ENCODE peak calls at places on chromosomes 6 and 20, in six cellular contexts. L is A549, U is endothelial cell of umbilical vein, I is fibroblast of lung, K is astrocyte, O is OCI-LY7. E is an unnamed sample.

GRCh38 chr20:61886721-61887658 is 178.7 kb downstream of the TAF4 start:
- DNase-seq in K (no peak), U (peak), O (peak), I (peak), L (peak), E (peak)

GRCh38 chr6:149651056-149651455 is 2.5 kb upstream of the KATNA1 start:
- DNase-seq in L (no peak), O (peak), I (no peak), K (no peak), U (no peak), E (no peak)

GRCh38 chr6:111842891-111843290 is 30.4 kb downstream of the FYN start:
- DNase-seq in O (no peak), I (no peak), K (peak), L (no peak), U (no peak), E (no peak)

GRCh38 chr6:34953084-34954025 is 64.3 kb downstream of the ANKS1A start:
- DNase-seq in U (peak), K (peak), I (peak), L (peak), O (no peak), E (no peak)

GRCh38 chr6:50272611-50273010 is 222.9 kb upstream of the DEFB112 start:
- DNase-seq in I (no peak), U (no peak), O (no peak), L (no peak), K (no peak), E (no peak)

GRCh38 chr6:98783578-98783977 is 50.8 kb upstream of the POU3F2 start:
- DNase-seq in L (no peak), U (no peak), I (no peak), O (no peak), K (no peak), E (no peak)

GRCh38 chr6:75183099-75183541 is 22.7 kb downstream of the COL12A1 start:
- DNase-seq in I (peak), L (peak), O (no peak), K (peak), U (no peak), E (no peak)

GRCh38 chr6:140979642-140980091 is 1153.1 kb upstream of the GJE1 start:
- DNase-seq in K (peak), L (no peak), I (peak), U (peak), O (no peak), E (no peak)

DNA sequence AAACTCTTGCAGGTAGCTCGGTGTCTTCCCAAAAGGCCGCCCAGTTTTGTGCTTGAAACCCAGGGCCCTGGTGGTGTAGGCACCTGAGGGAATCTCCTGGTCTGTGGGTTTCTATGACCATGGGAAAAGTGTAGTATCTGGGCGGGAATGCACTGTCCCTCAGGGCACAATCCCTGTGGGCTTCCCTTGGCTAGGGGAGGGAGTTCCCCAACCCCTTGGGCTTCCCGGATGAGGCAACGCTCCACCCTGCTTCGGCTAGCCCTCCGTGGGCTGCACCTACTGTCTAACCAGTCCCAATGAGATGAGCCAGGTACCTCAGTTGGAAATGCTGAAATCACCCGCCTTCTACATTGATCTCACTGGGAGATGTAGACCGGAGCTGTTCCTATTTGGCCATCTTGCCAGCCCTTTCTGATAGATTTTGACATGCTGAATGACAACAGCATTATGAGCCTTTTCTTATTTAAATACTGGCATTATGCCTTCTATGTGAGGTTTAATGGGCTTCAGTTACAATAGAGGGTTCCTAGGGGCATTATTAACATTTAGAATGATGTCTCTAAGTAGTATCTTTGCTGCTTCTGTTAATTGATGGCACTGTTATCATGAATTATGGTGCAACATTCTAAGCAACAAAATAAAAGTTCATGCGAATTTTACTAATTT is 133.7 kb upstream of the FLRT3 start:
- DNase-seq in K (no peak), L (no peak), O (no peak), U (no peak), I (no peak), E (no peak)
- H3K4me3 ChIP-seq in K (no peak), L (no peak), O (no peak), U (no peak), I (no peak), E (no peak)

DNA sequence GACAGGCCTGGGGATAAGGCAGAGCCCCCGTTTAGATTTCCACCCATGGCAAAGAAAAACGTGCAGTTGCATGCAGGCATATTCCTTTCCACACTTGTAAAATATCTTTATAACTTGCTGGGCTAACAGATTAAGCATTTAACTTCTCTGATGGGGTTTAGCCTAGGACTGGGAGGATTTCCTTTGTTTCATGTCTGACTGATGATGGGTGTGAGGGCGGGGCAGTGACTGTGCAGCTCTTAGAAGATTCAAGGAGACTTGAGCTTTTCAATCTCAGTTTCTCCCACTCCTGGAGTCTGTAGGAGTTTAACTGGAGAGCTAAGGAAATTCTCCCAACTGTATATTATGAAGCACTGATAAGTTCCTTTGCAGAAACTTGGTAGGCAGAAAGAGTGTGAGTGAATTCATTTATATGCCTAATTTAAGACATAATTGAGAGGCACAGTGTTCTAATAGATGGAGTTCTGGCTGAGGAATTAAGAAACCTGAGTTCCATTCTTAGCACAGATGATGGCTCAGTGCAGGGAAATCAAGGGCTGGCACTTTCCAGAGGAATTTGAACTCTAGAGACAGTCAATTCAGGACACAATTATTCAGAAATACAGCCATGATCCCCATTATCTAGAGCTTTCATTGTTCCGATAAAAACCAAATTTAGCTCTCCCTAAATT is 214.6 kb upstream of the CNR1 start:
- DNase-seq in K (peak), U (peak), L (peak), O (no peak), I (no peak), E (no peak)
- H3K27ac ChIP-seq in K (peak), U (peak), L (peak), O (no peak), I (no peak), E (no peak)

GRCh38 chr6:134170844-134171243 is 118.4 kb upstream of the SLC2A12 start:
- DNase-seq in K (no peak), I (peak), U (no peak), O (no peak), L (no peak), E (no peak)
- TF ChIP-seq CTCF in K (no peak), I (no peak), U (no peak), O (no peak), L (no peak), E (no peak)

GRCh38 chr6:30683980-30684338 is 2.5 kb downstream of the PPP1R18 start:
- DNase-seq in U (peak), K (no peak), I (no peak), O (no peak), L (no peak), E (no peak)

GRCh38 chr6:30685977-30686907 is at the start of gene PPP1R18:
- DNase-seq in L (peak), I (peak), O (peak), U (peak), K (peak), E (peak)

GRCh38 chr6:30686908-30687658 is 638 bp upstream of the PPP1R18 start:
- DNase-seq in O (peak), I (peak), U (peak), L (peak), K (peak), E (no peak)

GRCh38 chr6:30684386-30685156 is 1.9 kb downstream of the PPP1R18 start:
- DNase-seq in U (peak), O (peak), L (no peak), I (peak), K (no peak), E (peak)

DNA sequence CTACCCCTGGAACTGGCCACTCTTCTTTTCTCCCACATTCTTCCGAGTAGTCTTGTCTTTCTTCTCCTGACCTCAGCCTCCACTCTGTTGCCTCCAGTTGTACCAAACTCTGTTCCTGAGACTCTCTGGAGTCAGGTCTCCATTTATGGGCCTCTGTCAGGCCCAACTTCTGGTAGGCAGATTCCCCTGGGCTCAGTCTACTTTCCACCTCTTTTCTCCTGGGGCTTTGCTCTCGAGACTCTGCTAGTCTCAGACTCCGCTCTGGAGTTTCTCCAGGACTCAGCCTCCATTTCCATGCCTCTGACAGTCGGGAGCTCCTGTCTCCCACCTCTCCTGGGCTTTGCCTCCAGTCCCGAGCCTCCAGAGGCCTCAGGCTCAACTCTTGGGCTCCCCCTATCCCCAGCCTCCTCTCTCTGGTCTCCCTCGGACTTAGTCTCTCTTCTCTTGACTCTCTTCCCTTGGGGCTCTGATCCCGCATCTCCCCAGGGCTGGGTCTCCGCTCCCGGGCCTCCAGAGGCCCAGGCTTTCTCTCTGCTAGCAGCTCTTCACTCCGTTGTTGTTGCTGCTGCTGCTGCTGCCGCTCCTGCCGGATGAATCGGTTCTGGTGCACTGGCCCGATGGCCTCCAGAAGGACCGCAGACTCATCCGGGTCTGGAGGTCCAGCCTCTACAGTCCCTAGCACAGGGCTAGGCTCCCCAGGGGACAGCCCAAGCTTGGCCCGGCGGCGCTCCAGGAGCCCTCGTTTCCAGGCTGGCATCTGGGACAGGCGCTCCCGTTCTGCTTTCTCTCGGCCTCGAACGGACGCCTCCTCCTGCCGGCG is 1.1 kb downstream of the PPP1R18 start:
- DNase-seq in L (no peak), I (peak), O (peak), K (no peak), U (peak), E (peak)
- H3K4me3 ChIP-seq in L (peak), I (peak), O (peak), K (peak), U (peak), E (peak)

GRCh38 chr6:13539572-13539971 is 34.8 kb upstream of the SIRT5 start:
- DNase-seq in U (no peak), K (no peak), L (no peak), I (no peak), O (peak), E (no peak)
- H3K27ac ChIP-seq in U (no peak), K (no peak), L (no peak), I (no peak), O (no peak), E (no peak)

GRCh38 chr6:90294989-90295853 is 1.4 kb downstream of the BACH2 start:
- DNase-seq in L (peak), I (peak), O (peak), U (peak), K (no peak), E (peak)

GRCh38 chr6:90297124-90297865 is 652 bp upstream of the BACH2 start:
- DNase-seq in I (no peak), U (no peak), O (no peak), K (no peak), L (no peak), E (no peak)

GRCh38 chr6:90294614-90294988 is 2.0 kb downstream of the BACH2 start:
- DNase-seq in U (no peak), O (peak), I (no peak), L (no peak), K (no peak), E (peak)

GRCh38 chr6:90296346-90297123 is at the start of gene BACH2:
- DNase-seq in O (peak), I (peak), L (peak), K (peak), U (peak), E (peak)

GRCh38 chr6:90295854-90296345 is 743 bp downstream of the BACH2 start:
- DNase-seq in L (peak), K (peak), U (peak), O (peak), I (peak), E (peak)
- TF ChIP-seq CTCF in L (no peak), K (no peak), U (peak), O (peak), I (no peak), E (no peak)

DNA sequence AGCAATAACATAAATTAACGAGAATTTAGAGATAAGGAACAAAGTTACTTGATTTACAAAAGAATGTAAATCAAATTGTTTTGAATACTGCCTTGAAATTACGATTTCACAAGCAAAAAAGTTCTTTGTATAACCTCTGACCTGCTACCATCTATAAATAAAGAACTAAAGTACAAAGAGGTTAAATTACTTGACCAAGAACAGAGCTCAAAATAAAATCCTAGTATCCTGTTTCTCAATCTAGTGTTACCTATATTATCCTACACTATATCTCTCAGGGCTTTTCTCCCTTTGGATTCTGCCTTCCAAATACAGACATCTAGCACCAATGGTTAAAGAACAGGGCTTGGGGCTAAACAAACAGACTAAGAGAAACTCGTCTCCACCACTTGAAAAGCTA is 43.8 kb downstream of the PLN start:
- DNase-seq in U (no peak), K (no peak), O (no peak), I (peak), L (no peak), E (no peak)
- H3K4me3 ChIP-seq in U (no peak), K (no peak), O (no peak), I (no peak), L (no peak), E (no peak)

GRCh38 chr6:169183233-169183632 is 70.4 kb downstream of the THBS2 start:
- DNase-seq in O (no peak), L (no peak), K (no peak), U (no peak), I (no peak), E (no peak)
- H3K27ac ChIP-seq in O (no peak), L (no peak), K (no peak), U (no peak), I (no peak), E (no peak)